ENCODE peak calls at places on chromosomes 16 and 17, in seven cellular contexts. Y is body of pancreas, N is transverse colon, X is tibial nerve, M is stomach, R is right lobe of liver, U is uterus. W is an unnamed sample.

GRCh38 chr16:77912617-77913016 is 109.7 kb upstream of the CLEC3A start:
- DNase-seq in R (no peak), Y (no peak), U (no peak), N (no peak), X (no peak), M (no peak), W (no peak)

GRCh38 chr17:49823614-49824013 is 24.3 kb downstream of the TAC4 start:
- DNase-seq in U (no peak), X (no peak), R (no peak), M (no peak), Y (no peak), N (no peak), W (no peak)

GRCh38 chr17:60229189-60229802 is 79.5 kb downstream of the CA4 start:
- DNase-seq in M (no peak), X (no peak), N (no peak), Y (no peak), R (no peak), U (no peak), W (no peak)

GRCh38 chr16:67336111-67336510 is 9.5 kb downstream of the LRRC36 start:
- DNase-seq in M (no peak), R (no peak), N (no peak), U (no peak), Y (no peak), X (no peak), W (no peak)

GRCh38 chr17:63694229-63694973 is 5.5 kb downstream of the LIMD2 start:
- DNase-seq in Y (no peak), U (no peak), X (no peak), N (no peak), M (no peak), R (no peak), W (no peak)

GRCh38 chr16:11131706-11132105 is 124.3 kb downstream of the SOCS1 start:
- DNase-seq in M (no peak), N (no peak), X (no peak), R (no peak), Y (no peak), U (peak), W (no peak)

GRCh38 chr17:64447526-64447925 is 1.4 kb upstream of the MILR1 start:
- DNase-seq in R (no peak), N (no peak), Y (no peak), M (no peak), X (no peak), U (no peak), W (no peak)

GRCh38 chr17:50288306-50288705 is 14.0 kb downstream of the TMEM92 start:
- DNase-seq in R (peak), U (no peak), X (no peak), N (no peak), M (no peak), Y (no peak), W (no peak)

GRCh38 chr16:11556214-11556819 is 30.4 kb downstream of the LITAF start:
- DNase-seq in R (peak), N (no peak), Y (no peak), M (no peak), X (no peak), U (no peak), W (no peak)

GRCh38 chr17:31321971-31322370 is 549 bp upstream of the EVI2A start:
- DNase-seq in R (no peak), Y (no peak), M (no peak), U (no peak), N (no peak), X (no peak), W (no peak)

GRCh38 chr17:77002103-77003045 is 134.2 kb downstream of the MGAT5B start:
- DNase-seq in M (no peak), R (no peak), X (no peak), Y (no peak), N (no peak), U (no peak), W (no peak)

GRCh38 chr16:73730496-73731090 is 566.0 kb upstream of the PSMD7 start:
- DNase-seq in U (no peak), R (no peak), Y (no peak), M (no peak), X (no peak), N (no peak), W (no peak)

GRCh38 chr17:29145289-29146058 is 34.7 kb downstream of the MYO18A start:
- DNase-seq in N (peak), X (no peak), M (peak), Y (peak), U (peak), R (no peak), W (no peak)

GRCh38 chr16:52964290-52964689 is 88.4 kb downstream of the CHD9NB start:
- DNase-seq in M (no peak), X (no peak), Y (no peak), N (no peak), U (no peak), R (no peak), W (no peak)

GRCh38 chr17:77391668-77392375 is 251.1 kb downstream of the SEC14L1 start:
- DNase-seq in M (no peak), X (peak), R (no peak), U (peak), Y (no peak), N (peak), W (no peak)

GRCh38 chr16:83308414-83308813 is 499.4 kb upstream of the HSBP1 start:
- DNase-seq in M (no peak), U (no peak), Y (no peak), N (no peak), X (no peak), R (no peak), W (no peak)

GRCh38 chr17:66371561-66371960 is 69.1 kb downstream of the PRKCA start:
- DNase-seq in U (no peak), M (no peak), X (no peak), N (no peak), R (no peak), Y (no peak), W (no peak)

GRCh38 chr17:7027335-7027734 is 4.5 kb downstream of the BCL6B start:
- DNase-seq in U (no peak), X (no peak), N (no peak), M (no peak), Y (no peak), R (no peak), W (no peak)

GRCh38 chr17:81346090-81346907 is 49.0 kb upstream of the BAHCC1 start:
- DNase-seq in Y (peak), M (peak), R (peak), N (peak), U (peak), X (peak), W (peak)

GRCh38 chr17:75729351-75729750 is 8.1 kb downstream of the ITGB4 start:
- DNase-seq in N (no peak), Y (no peak), U (no peak), X (no peak), M (no peak), R (no peak), W (no peak)

GRCh38 chr17:59154335-59154720 is 658 bp downstream of the SKA2 start:
- DNase-seq in U (peak), M (peak), Y (peak), N (peak), R (peak), X (no peak), W (no peak)

GRCh38 chr17:75808549-75808904 is 23.9 kb downstream of the UNK start:
- DNase-seq in N (no peak), U (no peak), M (no peak), R (no peak), X (no peak), Y (no peak), W (no peak)

GRCh38 chr17:66625321-66625767 is 209.6 kb upstream of the CACNG5 start:
- DNase-seq in N (no peak), X (no peak), U (no peak), Y (no peak), R (no peak), M (no peak), W (no peak)

GRCh38 chr16:64751906-64752305 is 370.0 kb downstream of the CDH11 start:
- DNase-seq in X (no peak), M (no peak), Y (no peak), R (no peak), U (no peak), N (no peak), W (no peak)

GRCh38 chr16:19979638-19980037 is 94.1 kb downstream of the GPR139 start:
- DNase-seq in M (no peak), X (no peak), U (no peak), R (no peak), N (no peak), Y (no peak), W (no peak)

GRCh38 chr16:87384162-87384999 is 805 bp upstream of the FBXO31 start:
- DNase-seq in X (no peak), N (peak), Y (peak), R (peak), U (no peak), M (peak), W (peak)

GRCh38 chr17:35294756-35295155 is 51.9 kb downstream of the SLFN5 start:
- DNase-seq in M (no peak), N (no peak), X (no peak), U (no peak), R (no peak), Y (no peak), W (no peak)
- TF ChIP-seq POLR2A in M (no peak), N (no peak), X (no peak), U (no peak), R (no peak), Y (no peak), W (no peak)

DNA sequence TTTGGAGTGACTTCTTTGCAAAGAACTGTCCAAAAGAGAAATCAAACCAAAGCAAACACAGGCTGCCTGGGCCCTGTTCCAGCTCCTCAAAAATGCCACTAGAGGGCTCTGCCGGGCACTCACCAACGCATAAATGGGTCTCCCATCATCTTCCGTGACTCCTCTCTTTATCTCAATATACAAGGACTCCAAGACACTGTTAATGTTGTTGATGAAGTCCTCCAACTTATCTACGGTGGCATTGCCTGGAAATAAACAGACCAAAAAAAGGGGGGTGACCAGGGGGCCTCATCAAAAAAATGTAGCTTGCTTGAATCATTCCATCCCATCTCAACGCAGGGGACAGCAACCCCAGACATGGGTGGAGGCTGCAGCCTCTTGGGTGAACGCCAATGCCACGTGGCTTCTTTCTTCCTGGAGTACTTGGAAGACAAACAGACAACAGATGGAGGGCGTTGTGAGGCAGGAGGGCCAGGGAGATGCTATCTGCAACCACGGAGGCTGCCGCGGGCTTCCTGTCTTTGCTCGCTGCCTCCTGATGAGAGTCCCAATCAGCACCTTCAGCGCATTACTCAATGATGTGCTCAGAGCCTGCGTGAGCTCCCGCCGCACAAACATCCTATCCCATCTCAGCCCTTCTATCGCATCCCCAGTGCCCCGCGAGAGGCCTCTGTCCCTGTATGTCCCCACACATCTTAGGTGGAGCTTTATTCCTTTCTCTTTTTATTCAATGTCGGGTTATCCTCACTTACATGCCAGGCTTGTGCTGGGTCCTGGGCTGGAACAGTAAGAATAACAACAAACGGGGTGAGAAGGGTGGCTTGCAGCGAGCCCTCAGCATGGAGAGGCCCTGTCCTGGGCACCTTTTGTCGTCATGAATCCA is 32.0 kb downstream of the KDM8 start:
- DNase-seq in U (peak), N (peak), R (peak), X (peak), Y (peak), M (peak), W (no peak)
- TF ChIP-seq POLR2A in U (peak), N (peak), R (no peak), X (no peak), Y (no peak), M (no peak), W (no peak)

GRCh38 chr17:44014437-44015172 is at the start of gene TMEM101:
- DNase-seq in M (peak), R (peak), Y (peak), X (peak), U (peak), N (peak), W (peak)
- TF ChIP-seq POLR2A in M (no peak), R (peak), Y (no peak), X (no peak), U (peak), N (peak), W (peak)

DNA sequence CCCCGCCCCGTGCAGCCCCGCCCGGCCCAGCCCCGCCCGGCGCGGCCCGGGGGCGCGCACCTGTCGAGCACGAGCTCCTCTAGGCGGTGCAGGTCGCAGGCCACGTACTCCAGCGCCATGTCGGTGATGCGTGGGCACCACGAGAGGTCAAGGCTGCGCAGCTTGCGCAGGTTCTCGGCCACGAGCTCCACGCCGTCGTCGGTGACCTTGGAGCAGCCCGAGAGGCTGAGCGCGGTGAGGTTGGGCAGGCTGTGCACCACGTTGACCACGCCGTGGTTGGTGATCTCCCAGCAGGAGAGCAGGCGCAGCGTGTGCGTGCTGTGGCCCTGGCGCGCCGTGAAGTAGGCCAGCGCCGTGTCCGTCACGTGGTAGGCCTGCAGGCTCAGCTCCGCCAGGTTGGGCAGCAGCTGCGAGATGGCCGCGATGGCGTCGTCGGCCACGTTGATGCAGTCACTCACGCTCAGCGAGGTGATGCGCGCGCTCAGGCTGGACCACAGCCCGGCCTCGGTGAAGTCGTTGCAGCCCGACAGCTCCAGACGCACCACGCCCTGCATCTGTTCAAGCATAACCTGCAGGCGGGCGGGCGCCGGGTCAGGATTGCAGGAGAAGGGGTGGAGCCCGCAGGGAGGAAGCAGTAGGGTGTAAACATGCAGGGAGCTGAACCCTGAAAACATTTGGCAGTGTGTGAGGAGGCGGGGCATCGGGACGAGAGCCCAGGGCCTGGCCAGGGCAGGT is 5.3 kb upstream of the WDR24 start:
- DNase-seq in Y (peak), U (no peak), X (no peak), N (peak), R (no peak), M (peak), W (peak)
- TF ChIP-seq POLR2A in Y (no peak), U (peak), X (no peak), N (peak), R (no peak), M (no peak), W (peak)

DNA sequence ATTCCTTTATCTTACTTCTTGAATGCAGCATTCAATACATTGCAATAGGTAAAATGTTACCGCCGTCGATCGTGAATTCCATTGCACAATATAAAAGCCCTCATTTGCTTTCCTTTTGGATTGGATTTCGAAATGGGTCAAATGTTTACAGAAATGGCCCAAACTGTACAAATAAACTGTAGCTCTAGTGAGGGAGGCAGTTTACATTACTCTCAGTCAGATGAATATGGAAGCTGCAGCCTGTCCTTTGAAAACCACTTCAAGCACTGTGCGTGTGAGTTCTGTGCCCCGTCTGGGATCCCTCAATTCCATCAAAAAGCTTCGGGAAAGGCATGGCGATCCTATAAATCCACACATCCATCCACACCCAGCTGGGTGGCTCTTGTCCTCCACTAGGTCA is 258.6 kb upstream of the FOXF1 start:
- DNase-seq in U (no peak), N (no peak), M (no peak), X (no peak), R (no peak), Y (no peak), W (no peak)
- TF ChIP-seq POLR2A in U (no peak), N (no peak), M (no peak), X (no peak), R (no peak), Y (no peak), W (no peak)

DNA sequence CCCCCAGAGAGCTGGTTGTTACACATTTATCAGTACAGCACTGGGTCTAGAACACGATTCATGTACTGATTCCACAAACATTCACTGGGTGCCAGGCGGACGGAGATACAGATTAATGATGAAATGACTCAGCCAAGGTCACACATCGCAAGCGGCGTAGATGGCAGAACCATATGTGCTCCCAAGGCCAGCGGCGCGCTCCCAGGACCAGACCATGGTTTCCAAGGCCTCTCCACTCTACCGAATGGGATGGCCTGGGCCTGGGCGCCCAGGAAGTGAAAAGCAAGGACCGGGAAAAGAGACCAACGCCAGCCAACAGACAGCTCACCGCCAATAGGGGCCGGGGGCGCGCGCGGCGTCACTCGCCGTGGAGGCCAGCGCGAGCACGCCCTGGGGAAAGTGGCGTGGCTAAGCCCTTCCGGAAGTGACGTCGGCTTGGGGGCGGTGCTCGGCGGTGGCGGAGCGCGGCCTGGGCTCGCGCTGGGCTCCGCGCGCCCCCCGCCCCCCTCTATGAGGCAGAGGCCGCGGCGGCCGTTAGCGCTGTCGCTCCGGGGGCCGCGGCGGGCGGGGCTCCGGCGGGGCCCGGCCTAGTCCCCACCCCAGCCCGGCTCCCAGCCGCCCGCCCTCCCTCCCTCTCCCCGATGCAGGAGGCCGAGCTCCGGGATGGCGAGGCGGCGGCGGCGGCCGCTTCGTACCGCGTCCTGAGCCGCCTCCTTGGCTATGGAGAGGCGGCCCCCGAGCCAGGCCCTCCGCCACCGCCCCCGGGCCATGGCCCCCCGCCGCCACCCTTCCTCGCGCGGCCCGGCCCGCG is at the start of gene SOCS7:
- DNase-seq in M (peak), R (peak), Y (peak), N (peak), U (peak), X (peak), W (peak)
- TF ChIP-seq POLR2A in M (no peak), R (peak), Y (peak), N (peak), U (peak), X (no peak), W (peak)

GRCh38 chr17:78512976-78513375 is 64.2 kb downstream of the DNAH17 start:
- DNase-seq in Y (no peak), M (no peak), N (no peak), X (no peak), U (no peak), R (peak), W (no peak)
- TF ChIP-seq POLR2A in Y (no peak), M (no peak), N (no peak), X (no peak), U (no peak), R (no peak), W (no peak)